ENCODE peak calls at places on chromosomes 7 and 10, in eight cellular contexts. One of them, this sample, is unnamed.

GRCh38 chr7:50088463-50089129 is 4.5 kb downstream of the ZPBP start:
- DNase-seq in GM23338: no peak
- DNase-seq in neural crest cell: no peak
- DNase-seq in body of pancreas: no peak
- DNase-seq in astrocyte of the spinal cord: no peak
- DNase-seq in HT1080: no peak
- DNase-seq in ACHN: no peak
- DNase-seq in HS-5: no peak
- DNase-seq in this sample: no peak

GRCh38 chr10:116723428-116724281 is 18.7 kb downstream of the HSPA12A start:
- DNase-seq in GM23338: no peak
- DNase-seq in neural crest cell: no peak
- DNase-seq in body of pancreas: no peak
- DNase-seq in astrocyte of the spinal cord: no peak
- DNase-seq in HT1080: no peak
- DNase-seq in ACHN: no peak
- DNase-seq in HS-5: no peak
- DNase-seq in this sample: no peak

GRCh38 chr10:25175527-25176420 is 973 bp downstream of the GPR158 start:
- DNase-seq in GM23338: peak
- DNase-seq in neural crest cell: peak
- DNase-seq in body of pancreas: peak
- DNase-seq in astrocyte of the spinal cord: peak
- DNase-seq in HT1080: no peak
- DNase-seq in ACHN: no peak
- DNase-seq in HS-5: no peak
- DNase-seq in this sample: no peak

GRCh38 chr10:126247454-126247975 is 140.8 kb downstream of the ADAM12 start:
- DNase-seq in GM23338: no peak
- DNase-seq in neural crest cell: no peak
- DNase-seq in body of pancreas: peak
- DNase-seq in astrocyte of the spinal cord: peak
- DNase-seq in HT1080: peak
- DNase-seq in ACHN: peak
- DNase-seq in HS-5: peak
- DNase-seq in this sample: peak

GRCh38 chr7:145644426-145645154 is 472.0 kb upstream of the CNTNAP2 start:
- DNase-seq in GM23338: no peak
- DNase-seq in neural crest cell: no peak
- DNase-seq in body of pancreas: no peak
- DNase-seq in astrocyte of the spinal cord: no peak
- DNase-seq in HT1080: peak
- DNase-seq in ACHN: no peak
- DNase-seq in HS-5: no peak
- DNase-seq in this sample: no peak

GRCh38 chr10:70851597-70852475 is 36.1 kb downstream of the SGPL1 start:
- DNase-seq in GM23338: no peak
- DNase-seq in neural crest cell: no peak
- DNase-seq in body of pancreas: no peak
- DNase-seq in astrocyte of the spinal cord: no peak
- DNase-seq in HT1080: no peak
- DNase-seq in ACHN: no peak
- DNase-seq in HS-5: no peak
- DNase-seq in this sample: no peak

GRCh38 chr10:70528726-70529362 is 50.3 kb downstream of the PALD1 start:
- DNase-seq in GM23338: peak
- DNase-seq in neural crest cell: peak
- DNase-seq in body of pancreas: no peak
- DNase-seq in astrocyte of the spinal cord: peak
- DNase-seq in HT1080: peak
- DNase-seq in ACHN: peak
- DNase-seq in HS-5: no peak
- DNase-seq in this sample: peak

GRCh38 chr10:26647602-26648244 is 49.8 kb upstream of the PDSS1 start:
- DNase-seq in GM23338: no peak
- DNase-seq in neural crest cell: no peak
- DNase-seq in body of pancreas: no peak
- DNase-seq in astrocyte of the spinal cord: no peak
- DNase-seq in HT1080: no peak
- DNase-seq in ACHN: no peak
- DNase-seq in HS-5: no peak
- DNase-seq in this sample: no peak

GRCh38 chr10:102220612-102221011 is 5.5 kb upstream of the ELOVL3 start:
- DNase-seq in GM23338: no peak
- DNase-seq in neural crest cell: no peak
- DNase-seq in body of pancreas: no peak
- DNase-seq in astrocyte of the spinal cord: no peak
- DNase-seq in HT1080: no peak
- DNase-seq in ACHN: no peak
- DNase-seq in HS-5: no peak
- DNase-seq in this sample: no peak

GRCh38 chr7:26627871-26628270 is 236.5 kb downstream of the SKAP2 start:
- DNase-seq in GM23338: no peak
- DNase-seq in neural crest cell: no peak
- DNase-seq in body of pancreas: no peak
- DNase-seq in astrocyte of the spinal cord: no peak
- DNase-seq in HT1080: no peak
- DNase-seq in ACHN: no peak
- DNase-seq in HS-5: no peak
- DNase-seq in this sample: no peak

GRCh38 chr10:2828741-2829140 is 238.6 kb upstream of the PFKP start:
- DNase-seq in GM23338: no peak
- DNase-seq in neural crest cell: no peak
- DNase-seq in body of pancreas: no peak
- DNase-seq in astrocyte of the spinal cord: no peak
- DNase-seq in HT1080: no peak
- DNase-seq in ACHN: no peak
- DNase-seq in HS-5: no peak
- DNase-seq in this sample: no peak

GRCh38 chr7:5997210-5997808 is 11.5 kb downstream of the PMS2 start:
- DNase-seq in GM23338: peak
- DNase-seq in neural crest cell: no peak
- DNase-seq in body of pancreas: peak
- DNase-seq in astrocyte of the spinal cord: peak
- DNase-seq in HT1080: peak
- DNase-seq in ACHN: peak
- DNase-seq in HS-5: no peak
- DNase-seq in this sample: peak

GRCh38 chr7:66683770-66684123 is 55.1 kb downstream of the KCTD7 start:
- DNase-seq in GM23338: no peak
- DNase-seq in neural crest cell: no peak
- DNase-seq in body of pancreas: no peak
- DNase-seq in astrocyte of the spinal cord: no peak
- DNase-seq in HT1080: no peak
- DNase-seq in ACHN: no peak
- DNase-seq in HS-5: no peak
- DNase-seq in this sample: no peak

GRCh38 chr7:50206521-50207250 is 97.8 kb upstream of the IKZF1 start:
- DNase-seq in GM23338: no peak
- DNase-seq in neural crest cell: no peak
- DNase-seq in body of pancreas: no peak
- DNase-seq in astrocyte of the spinal cord: no peak
- DNase-seq in HT1080: peak
- DNase-seq in ACHN: no peak
- DNase-seq in HS-5: no peak
- DNase-seq in this sample: no peak

This sample was measured in HEK293T.